ENCODE peak calls at places on chromosomes 11 and 22, in eight cellular contexts. I is astrocyte of the spinal cord; X is stimulated activated CD4-positive, alpha-beta T cell treated with anti-CD3 and anti-CD28 coated beads, TNF-alpha, amount 100 ng/mL, for 1 hour; P is MG63; S is GM19239; V is foreskin fibroblast; J is GM23248; M is amygdala. N is an unnamed sample.

GRCh38 chr11:6475936-6476335 is 2.2 kb upstream of the TRIM3 start:
- DNase-seq in I (no peak), X (no peak), P (no peak), S (no peak), V (no peak), J (peak), M (no peak), N (no peak)

GRCh38 chr11:76655466-76656086 is 15.0 kb downstream of the LRRC32 start:
- DNase-seq in I (no peak), X (no peak), P (no peak), S (no peak), V (no peak), J (no peak), M (no peak), N (no peak)

GRCh38 chr22:26825960-26826359 is 168.6 kb downstream of the MIAT start:
- DNase-seq in I (no peak), X (no peak), P (no peak), S (no peak), V (no peak), J (no peak), M (no peak), N (no peak)

GRCh38 chr22:41274856-41275255 is 11.1 kb downstream of the RANGAP1 start:
- DNase-seq in I (no peak), X (no peak), P (no peak), S (no peak), V (no peak), J (no peak), M (no peak), N (no peak)

GRCh38 chr11:76163289-76163880 is 42.9 kb downstream of the WNT11 start:
- DNase-seq in I (no peak), X (no peak), P (no peak), S (no peak), V (no peak), J (no peak), M (no peak), N (no peak)

GRCh38 chr11:5930614-5931013 is 11.4 kb upstream of the OR56A3 start:
- DNase-seq in I (no peak), X (no peak), P (no peak), S (no peak), V (no peak), J (no peak), M (no peak), N (no peak)

GRCh38 chr11:34464591-34465036 is 25.9 kb downstream of the CAT start:
- DNase-seq in I (no peak), X (no peak), P (no peak), S (no peak), V (no peak), J (no peak), M (no peak), N (no peak)

GRCh38 chr11:27391336-27392015 is 28.5 kb upstream of the CCDC34 start:
- DNase-seq in I (no peak), X (no peak), P (no peak), S (no peak), V (no peak), J (peak), M (no peak), N (no peak)

GRCh38 chr11:93020248-93021088 is 51.0 kb downstream of the MTNR1B start:
- DNase-seq in I (peak), X (no peak), P (peak), S (no peak), V (no peak), J (peak), M (no peak), N (peak)

GRCh38 chr22:41825376-41825775 is 7.5 kb upstream of the SREBF2 start:
- DNase-seq in I (no peak), X (no peak), P (peak), S (no peak), V (peak), J (peak), M (no peak), N (no peak)

GRCh38 chr11:439315-440064 is 2.3 kb downstream of the ANO9 start:
- DNase-seq in I (no peak), X (no peak), P (no peak), S (no peak), V (no peak), J (no peak), M (no peak), N (no peak)

GRCh38 chr11:86386791-86387190 is 12.1 kb downstream of the CCDC81 start:
- DNase-seq in I (no peak), X (no peak), P (no peak), S (no peak), V (no peak), J (no peak), M (no peak), N (no peak)

GRCh38 chr11:17875908-17876307 is 136.9 kb downstream of the SERGEF start:
- DNase-seq in I (no peak), X (no peak), P (no peak), S (no peak), V (no peak), J (no peak), M (no peak), N (no peak)

GRCh38 chr11:35852056-35852455 is 91.8 kb upstream of the LDLRAD3 start:
- DNase-seq in I (no peak), X (no peak), P (no peak), S (no peak), V (no peak), J (no peak), M (no peak), N (no peak)

GRCh38 chr11:35343033-35343598 is 76.2 kb downstream of the SLC1A2 start:
- DNase-seq in I (no peak), X (no peak), P (no peak), S (no peak), V (no peak), J (no peak), M (no peak), N (no peak)

GRCh38 chr11:73996161-73996747 is 12.6 kb downstream of the UCP3 start:
- DNase-seq in I (no peak), X (no peak), P (no peak), S (no peak), V (no peak), J (no peak), M (no peak), N (no peak)

GRCh38 chr11:104623518-104623917 is 274.7 kb downstream of the CASP12 start:
- DNase-seq in I (peak), X (no peak), P (no peak), S (no peak), V (peak), J (peak), M (no peak), N (peak)

GRCh38 chr11:77345621-77346020 is 44.1 kb upstream of the GDPD4 start:
- DNase-seq in I (peak), X (no peak), P (peak), S (no peak), V (peak), J (peak), M (no peak), N (peak)

GRCh38 chr11:24664399-24664798 is 167.5 kb downstream of the LUZP2 start:
- DNase-seq in I (no peak), X (no peak), P (no peak), S (no peak), V (no peak), J (no peak), M (no peak), N (no peak)

GRCh38 chr22:41922336-41922735 is 4.3 kb downstream of the TNFRSF13C start:
- DNase-seq in I (no peak), X (no peak), P (no peak), S (no peak), V (no peak), J (no peak), M (no peak), N (no peak)

GRCh38 chr11:55357560-55358184 is 10.1 kb upstream of the OR4A15 start:
- DNase-seq in I (no peak), X (no peak), P (no peak), S (no peak), V (no peak), J (no peak), M (no peak), N (no peak)

GRCh38 chr11:35029979-35030378 is 109.0 kb upstream of the CD44 start:
- DNase-seq in I (peak), X (no peak), P (peak), S (no peak), V (peak), J (peak), M (no peak), N (peak)

GRCh38 chr11:8262552-8263108 is 1.0 kb downstream of the LMO1 start:
- DNase-seq in I (peak), X (no peak), P (peak), S (no peak), V (peak), J (peak), M (no peak), N (peak)

GRCh38 chr11:112785717-112786116 is 175.5 kb upstream of the NCAM1 start:
- DNase-seq in I (peak), X (no peak), P (peak), S (no peak), V (peak), J (peak), M (no peak), N (peak)

GRCh38 chr11:62856333-62856910 is 17.0 kb upstream of the WDR74 start:
- DNase-seq in I (peak), X (no peak), P (no peak), S (no peak), V (no peak), J (peak), M (no peak), N (no peak)

GRCh38 chr11:124454552-124454951 is 9.1 kb upstream of the OR8B8 start:
- DNase-seq in I (no peak), X (no peak), P (no peak), S (no peak), V (no peak), J (no peak), M (no peak), N (no peak)

GRCh38 chr11:57458410-57459111 is 1.8 kb upstream of the RTN4RL2 start:
- DNase-seq in I (no peak), X (no peak), P (no peak), S (no peak), V (no peak), J (peak), M (no peak), N (no peak)

GRCh38 chr22:50001388-50002231 is 11.0 kb downstream of the IL17REL start:
- DNase-seq in I (no peak), X (no peak), P (no peak), S (no peak), V (no peak), J (no peak), M (no peak), N (no peak)

GRCh38 chr11:118338637-118339061 is 3.9 kb downstream of the CD3D start:
- DNase-seq in I (no peak), X (peak), P (no peak), S (no peak), V (no peak), J (peak), M (no peak), N (no peak)

GRCh38 chr11:13337986-13338436 is 60.4 kb downstream of the BMAL1 start:
- DNase-seq in I (peak), X (no peak), P (no peak), S (no peak), V (peak), J (peak), M (no peak), N (no peak)

GRCh38 chr11:38456371-38456770 is 1858.3 kb upstream of the RAG2 start:
- DNase-seq in I (peak), X (no peak), P (no peak), S (no peak), V (no peak), J (no peak), M (no peak), N (no peak)

GRCh38 chr11:128455766-128456165 is 131.6 kb downstream of the ETS1 start:
- DNase-seq in I (no peak), X (no peak), P (no peak), S (no peak), V (no peak), J (no peak), M (no peak), N (peak)

GRCh38 chr11:2783536-2784082 is 83.8 kb upstream of the KCNQ1OT1 start:
- DNase-seq in I (no peak), X (no peak), P (no peak), S (no peak), V (no peak), J (no peak), M (no peak), N (no peak)

GRCh38 chr11:85815186-85815911 is 4.4 kb upstream of the SYTL2 start:
- DNase-seq in I (peak), X (no peak), P (peak), S (no peak), V (peak), J (peak), M (no peak), N (peak)

GRCh38 chr11:58575377-58576020 is at the start of gene LPXN:
- DNase-seq in I (peak), X (no peak), P (peak), S (no peak), V (peak), J (peak), M (no peak), N (no peak)

GRCh38 chr11:116927163-116927772 is 89.8 kb upstream of the APOA1 start:
- DNase-seq in I (no peak), X (no peak), P (no peak), S (no peak), V (no peak), J (peak), M (no peak), N (no peak)

GRCh38 chr22:49185312-49185969 is 642.2 kb downstream of the BRD1 start:
- DNase-seq in I (no peak), X (no peak), P (no peak), S (no peak), V (no peak), J (no peak), M (no peak), N (no peak)

GRCh38 chr11:101487775-101488174 is 96.0 kb downstream of the TRPC6 start:
- DNase-seq in I (peak), X (no peak), P (no peak), S (no peak), V (peak), J (peak), M (no peak), N (no peak)

GRCh38 chr11:122663764-122664163 is 8.2 kb downstream of the UBASH3B start:
- DNase-seq in I (peak), X (no peak), P (peak), S (no peak), V (no peak), J (peak), M (no peak), N (no peak)

GRCh38 chr11:73389902-73390301 is 13.7 kb downstream of the RELT start:
- DNase-seq in I (no peak), X (no peak), P (no peak), S (no peak), V (no peak), J (no peak), M (no peak), N (no peak)